ENCODE peak calls at places on chromosomes 11 and 22, in six cellular contexts. L is hepatocyte, V is brain microvascular endothelial cell, R is WERI-Rb-1, Q is SK-N-MC, H is body of pancreas. E is an unnamed sample.

GRCh38 chr11:91219501-91219900 is 996.7 kb upstream of the CHORDC1 start:
- DNase-seq in L (no peak), V (peak), R (no peak), Q (no peak), H (no peak), E (no peak)

GRCh38 chr11:57205046-57205671 is 23.4 kb downstream of the LRRC55 start:
- DNase-seq in L (peak), V (peak), R (peak), Q (no peak), H (no peak), E (no peak)

GRCh38 chr11:133078591-133079179 is 453.6 kb downstream of the OPCML start:
- DNase-seq in L (peak), V (peak), R (peak), Q (no peak), H (peak), E (no peak)

GRCh38 chr11:115965754-115966504 is 461.7 kb upstream of the CADM1 start:
- DNase-seq in L (no peak), V (no peak), R (no peak), Q (no peak), H (peak), E (no peak)

GRCh38 chr11:43558556-43559127 is 121.9 kb upstream of the HSD17B12 start:
- DNase-seq in L (no peak), V (no peak), R (no peak), Q (no peak), H (no peak), E (no peak)

GRCh38 chr11:132587716-132588115 is 944.6 kb downstream of the OPCML start:
- DNase-seq in L (no peak), V (no peak), R (no peak), Q (no peak), H (no peak), E (no peak)

GRCh38 chr22:36536717-36537116 is 7.8 kb upstream of the EIF3D start:
- DNase-seq in L (no peak), V (no peak), R (peak), Q (no peak), H (no peak), E (no peak)

GRCh38 chr11:13949876-13950275 is 12.6 kb upstream of the SPON1 start:
- DNase-seq in L (no peak), V (no peak), R (peak), Q (no peak), H (no peak), E (no peak)

GRCh38 chr11:79308429-79308828 is 132.4 kb downstream of the TENM4 start:
- DNase-seq in L (no peak), V (no peak), R (no peak), Q (no peak), H (no peak), E (no peak)

GRCh38 chr11:1160231-1161101 is 2.7 kb downstream of the MUC5AC start:
- DNase-seq in L (no peak), V (no peak), R (no peak), Q (no peak), H (no peak), E (no peak)

GRCh38 chr11:72240461-72241289 is 3.3 kb downstream of the PHOX2A start:
- DNase-seq in L (peak), V (no peak), R (no peak), Q (no peak), H (no peak), E (no peak)

GRCh38 chr11:10688401-10688800 is 5.2 kb downstream of the IRAG1 start:
- DNase-seq in L (no peak), V (no peak), R (peak), Q (no peak), H (no peak), E (no peak)

GRCh38 chr22:24067587-24068376 is 56.7 kb downstream of the CABIN1 start:
- DNase-seq in L (no peak), V (no peak), R (no peak), Q (no peak), H (peak), E (no peak)

GRCh38 chr11:118691926-118692830 is 12.7 kb upstream of the TREH start:
- DNase-seq in L (no peak), V (peak), R (no peak), Q (no peak), H (no peak), E (no peak)

GRCh38 chr11:45023065-45023365 is 72.3 kb upstream of the TP53I11 start:
- DNase-seq in L (no peak), V (no peak), R (no peak), Q (no peak), H (no peak), E (no peak)

GRCh38 chr22:44672632-44673031 is 29.4 kb upstream of the PRR5 start:
- DNase-seq in L (no peak), V (no peak), R (no peak), Q (no peak), H (no peak), E (no peak)

GRCh38 chr22:35638408-35638807 is 9.8 kb upstream of the APOL6 start:
- DNase-seq in L (peak), V (no peak), R (no peak), Q (no peak), H (peak), E (no peak)

GRCh38 chr22:19959043-19959586 is 17.5 kb upstream of the TXNRD2 start:
- DNase-seq in L (peak), V (peak), R (peak), Q (no peak), H (peak), E (peak)

GRCh38 chr11:103534191-103534590 is 425.0 kb downstream of the DYNC2H1 start:
- DNase-seq in L (no peak), V (no peak), R (no peak), Q (no peak), H (no peak), E (no peak)

GRCh38 chr11:45431301-45432018 is 145.3 kb upstream of the SYT13 start:
- DNase-seq in L (no peak), V (no peak), R (peak), Q (no peak), H (no peak), E (no peak)

GRCh38 chr11:29293825-29294224 is 723.0 kb downstream of the KCNA4 start:
- DNase-seq in L (no peak), V (peak), R (no peak), Q (no peak), H (no peak), E (no peak)

DNA sequence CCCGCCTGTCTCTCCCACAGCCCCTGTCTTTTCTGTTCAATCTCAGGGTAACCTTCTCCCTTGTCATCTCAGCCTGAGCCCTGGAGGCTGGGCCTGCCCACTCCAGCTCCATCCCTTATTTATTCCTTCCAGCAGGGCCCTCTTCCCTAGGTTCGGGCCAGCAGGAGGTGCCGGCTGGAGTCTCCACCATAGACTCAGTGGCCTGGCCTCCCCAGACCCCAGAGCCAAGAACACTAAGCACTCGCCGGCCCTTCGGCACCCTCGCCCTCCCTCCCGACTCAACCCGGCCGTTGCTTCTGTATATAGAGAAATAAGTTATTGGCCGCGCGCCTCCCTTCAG is 1.4 kb upstream of the RAB1B start:
- DNase-seq in L (no peak), V (no peak), R (peak), Q (no peak), H (no peak), E (no peak)
- H3K27ac ChIP-seq in L (peak), V (peak), R (peak), Q (peak), H (peak), E (no peak)

GRCh38 chr11:69436041-69436982 is 45.2 kb upstream of the LINC01488 start:
- DNase-seq in L (no peak), V (no peak), R (no peak), Q (no peak), H (no peak), E (no peak)

GRCh38 chr11:69433741-69434140 is 47.7 kb upstream of the LINC01488 start:
- DNase-seq in L (no peak), V (no peak), R (no peak), Q (no peak), H (no peak), E (no peak)

GRCh38 chr11:69431893-69432738 is 49.3 kb upstream of the LINC01488 start:
- DNase-seq in L (no peak), V (no peak), R (no peak), Q (no peak), H (no peak), E (peak)

GRCh38 chr11:69435161-69435990 is 46.1 kb upstream of the LINC01488 start:
- DNase-seq in L (no peak), V (no peak), R (no peak), Q (peak), H (no peak), E (no peak)

DNA sequence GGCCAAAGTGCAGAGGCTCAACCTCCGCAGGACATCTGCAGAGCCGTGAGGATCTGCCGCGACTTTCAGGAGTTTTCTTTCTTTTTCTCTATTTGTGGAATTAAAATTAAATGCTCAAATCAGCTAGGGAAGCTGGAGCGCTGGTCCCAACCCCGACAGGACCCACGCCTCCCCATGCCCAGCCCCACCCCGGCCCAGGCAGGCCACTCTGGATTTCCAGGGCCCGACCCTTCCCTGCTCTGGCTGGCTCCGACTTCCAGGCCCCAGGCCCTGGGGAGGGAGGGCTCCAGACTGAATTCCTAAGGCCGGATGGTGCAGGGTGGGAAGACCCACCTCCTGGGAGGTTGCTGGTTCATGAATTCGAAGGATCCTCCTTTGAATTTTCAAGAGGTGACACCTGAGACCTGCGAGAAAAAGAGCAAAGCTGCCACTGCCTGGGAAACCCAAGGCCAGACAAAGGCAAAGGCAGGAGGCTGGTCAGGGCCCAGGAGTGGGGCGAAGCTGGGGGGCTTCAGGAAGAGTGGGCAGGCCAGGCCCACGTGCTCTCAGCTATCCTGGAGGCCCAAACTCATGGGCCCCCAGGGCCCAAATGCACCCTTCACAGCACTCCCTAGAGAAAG is 47.0 kb upstream of the LINC01488 start:
- DNase-seq in L (no peak), V (no peak), R (no peak), Q (no peak), H (no peak), E (peak)
- H3K27ac ChIP-seq in L (no peak), V (no peak), R (no peak), Q (no peak), H (no peak), E (no peak)

DNA sequence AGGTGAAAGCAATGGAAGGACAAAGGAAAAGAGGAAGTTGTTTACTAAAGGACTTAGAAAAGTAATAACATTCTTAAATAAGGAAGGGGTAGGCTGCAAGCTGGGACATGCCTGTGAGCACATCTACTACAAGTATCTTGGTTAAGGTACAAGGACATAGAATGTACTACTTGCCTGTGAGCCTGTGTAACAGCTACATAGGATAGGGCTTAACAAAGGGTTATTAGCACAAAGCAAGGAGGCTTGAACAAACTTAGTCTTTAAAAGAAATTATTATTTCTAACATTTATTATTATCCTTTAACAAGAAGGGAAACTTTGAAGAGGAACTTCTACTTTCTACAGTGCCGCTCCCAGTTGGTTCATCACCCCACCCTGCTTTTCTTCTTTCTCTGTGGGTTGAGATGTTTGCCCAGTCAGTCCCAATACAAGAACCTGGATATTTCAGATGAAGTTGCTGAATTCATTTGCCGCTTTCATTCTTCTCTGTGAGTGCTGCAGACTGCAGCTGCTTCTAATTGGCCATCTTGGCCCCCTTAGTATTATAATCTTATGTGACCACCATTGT is 87.5 kb downstream of the PRMT3 start:
- DNase-seq in L (no peak), V (no peak), R (no peak), Q (no peak), H (no peak), E (no peak)
- H3K27ac ChIP-seq in L (no peak), V (no peak), R (no peak), Q (no peak), H (no peak), E (no peak)

GRCh38 chr11:104584823-104585222 is 313.4 kb downstream of the CASP12 start:
- DNase-seq in L (no peak), V (no peak), R (no peak), Q (no peak), H (no peak), E (no peak)

GRCh38 chr11:104594228-104594958 is 303.9 kb downstream of the CASP12 start:
- DNase-seq in L (no peak), V (peak), R (no peak), Q (no peak), H (no peak), E (no peak)

GRCh38 chr11:104583857-104584256 is 314.4 kb downstream of the CASP12 start:
- DNase-seq in L (no peak), V (no peak), R (no peak), Q (peak), H (no peak), E (no peak)

DNA sequence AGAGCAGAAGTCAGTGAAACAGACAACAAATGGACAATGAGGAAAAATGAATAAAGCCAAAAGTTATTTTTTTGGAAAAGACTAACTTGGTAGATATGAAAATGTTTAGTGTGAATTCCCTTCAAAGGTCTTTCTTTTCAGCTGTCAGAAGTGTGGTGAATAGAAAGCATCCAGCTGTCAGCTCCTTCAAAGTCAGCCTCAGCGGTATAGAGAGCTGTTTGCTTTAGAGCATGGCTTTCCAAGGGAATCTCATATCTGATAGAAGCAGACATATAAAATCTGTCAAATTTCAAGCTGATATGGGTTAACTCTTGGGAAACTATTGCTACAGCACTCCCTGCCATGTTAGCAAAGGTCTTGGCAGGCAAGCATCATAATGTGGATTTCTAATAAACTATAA is 309.3 kb downstream of the CASP12 start:
- DNase-seq in L (no peak), V (no peak), R (no peak), Q (no peak), H (no peak), E (no peak)
- H3K27ac ChIP-seq in L (no peak), V (no peak), R (no peak), Q (no peak), H (no peak), E (no peak)

E was measured in PC-9.